ENCODE peak calls at places on chromosomes 11 and 22, in six cellular contexts. One of them, this sample, is unnamed.

GRCh38 chr22:21699643-21700042 is 33.8 kb downstream of the PPIL2 start:
- DNase-seq in progenitor cell of endocrine pancreas: no peak
- DNase-seq in thoracic aorta: no peak
- DNase-seq in stomach: no peak
- DNase-seq in right atrium auricular region: no peak
- DNase-seq in fibroblast of mammary gland: no peak
- DNase-seq in this sample: no peak

GRCh38 chr11:129384415-129384814 is 8.8 kb downstream of the BARX2 start:
- DNase-seq in right atrium auricular region: no peak
- DNase-seq in progenitor cell of endocrine pancreas: no peak
- DNase-seq in fibroblast of mammary gland: no peak
- DNase-seq in thoracic aorta: no peak
- DNase-seq in stomach: no peak
- DNase-seq in this sample: no peak

GRCh38 chr11:86456075-86456939 is 81.6 kb downstream of the CCDC81 start:
- DNase-seq in right atrium auricular region: peak; percentile 94
- DNase-seq in thoracic aorta: peak; percentile 62
- DNase-seq in stomach: peak; percentile 87
- DNase-seq in fibroblast of mammary gland: peak; percentile 80
- DNase-seq in progenitor cell of endocrine pancreas: peak; percentile 64
- DNase-seq in this sample: peak; percentile 88

GRCh38 chr22:35938226-35938625 is 90.4 kb downstream of the RBFOX2 start:
- DNase-seq in thoracic aorta: no peak
- DNase-seq in stomach: no peak
- DNase-seq in progenitor cell of endocrine pancreas: no peak
- DNase-seq in fibroblast of mammary gland: peak; percentile 65
- DNase-seq in right atrium auricular region: no peak
- DNase-seq in this sample: peak; percentile 22

GRCh38 chr22:44603774-44604173 is 98.2 kb upstream of the PRR5 start:
- DNase-seq in thoracic aorta: no peak
- DNase-seq in stomach: no peak
- DNase-seq in fibroblast of mammary gland: peak; percentile 16
- DNase-seq in progenitor cell of endocrine pancreas: no peak
- DNase-seq in right atrium auricular region: no peak
- DNase-seq in this sample: peak; percentile 9

GRCh38 chr11:86811637-86812321 is 11.4 kb downstream of the PRSS23 start:
- DNase-seq in right atrium auricular region: no peak
- DNase-seq in thoracic aorta: no peak
- DNase-seq in stomach: peak; percentile 55
- DNase-seq in progenitor cell of endocrine pancreas: no peak
- DNase-seq in fibroblast of mammary gland: peak; percentile 79
- DNase-seq in this sample: peak; percentile 60

GRCh38 chr11:31499576-31500178 is 9.7 kb downstream of the IMMP1L start:
- DNase-seq in fibroblast of mammary gland: peak; percentile 30
- DNase-seq in stomach: no peak
- DNase-seq in thoracic aorta: no peak
- DNase-seq in progenitor cell of endocrine pancreas: no peak
- DNase-seq in right atrium auricular region: no peak
- DNase-seq in this sample: peak; percentile 53

GRCh38 chr11:17691550-17691949 is 27.8 kb upstream of the MYOD1 start:
- DNase-seq in fibroblast of mammary gland: no peak
- DNase-seq in progenitor cell of endocrine pancreas: no peak
- DNase-seq in thoracic aorta: no peak
- DNase-seq in stomach: no peak
- DNase-seq in right atrium auricular region: no peak
- DNase-seq in this sample: no peak

GRCh38 chr11:102831709-102832492 is 11.5 kb downstream of the MMP3 start:
- DNase-seq in progenitor cell of endocrine pancreas: no peak
- DNase-seq in stomach: no peak
- DNase-seq in thoracic aorta: no peak
- DNase-seq in fibroblast of mammary gland: peak; percentile 44
- DNase-seq in right atrium auricular region: no peak
- DNase-seq in this sample: no peak

GRCh38 chr11:74877132-74877531 is 71.8 kb downstream of the XRRA1 start:
- DNase-seq in right atrium auricular region: no peak
- DNase-seq in thoracic aorta: no peak
- DNase-seq in fibroblast of mammary gland: peak; percentile 35
- DNase-seq in stomach: no peak
- DNase-seq in progenitor cell of endocrine pancreas: no peak
- DNase-seq in this sample: peak; percentile 10

GRCh38 chr11:17287058-17287457 is 10.5 kb downstream of the NUCB2 start:
- DNase-seq in fibroblast of mammary gland: no peak
- DNase-seq in progenitor cell of endocrine pancreas: no peak
- DNase-seq in thoracic aorta: no peak
- DNase-seq in stomach: no peak
- DNase-seq in right atrium auricular region: no peak
- DNase-seq in this sample: no peak

GRCh38 chr22:36926309-36926708 is 12.9 kb downstream of the CSF2RB start:
- DNase-seq in fibroblast of mammary gland: no peak
- DNase-seq in right atrium auricular region: peak; percentile 36
- DNase-seq in progenitor cell of endocrine pancreas: no peak
- DNase-seq in thoracic aorta: no peak
- DNase-seq in stomach: no peak
- DNase-seq in this sample: no peak

GRCh38 chr11:83583953-83584352 is 297.8 kb upstream of the CCDC90B start:
- DNase-seq in progenitor cell of endocrine pancreas: no peak
- DNase-seq in right atrium auricular region: no peak
- DNase-seq in thoracic aorta: no peak
- DNase-seq in stomach: no peak
- DNase-seq in fibroblast of mammary gland: peak; percentile 93
- DNase-seq in this sample: peak; percentile 76

GRCh38 chr22:50734986-50735738 is 2.8 kb upstream of the ACR start:
- DNase-seq in progenitor cell of endocrine pancreas: no peak
- DNase-seq in thoracic aorta: no peak
- DNase-seq in fibroblast of mammary gland: no peak
- DNase-seq in stomach: peak; percentile 14
- DNase-seq in right atrium auricular region: no peak
- DNase-seq in this sample: no peak

GRCh38 chr11:78231962-78232459 is 43.3 kb downstream of the USP35 start:
- DNase-seq in progenitor cell of endocrine pancreas: no peak
- DNase-seq in thoracic aorta: no peak
- DNase-seq in fibroblast of mammary gland: peak; percentile 70
- DNase-seq in stomach: no peak
- DNase-seq in right atrium auricular region: peak; percentile 61
- DNase-seq in this sample: peak; percentile 17

GRCh38 chr11:70191495-70192140 is 11.5 kb upstream of the FADD start:
- DNase-seq in fibroblast of mammary gland: peak; percentile 40
- DNase-seq in progenitor cell of endocrine pancreas: peak; percentile 88
- DNase-seq in right atrium auricular region: peak; percentile 79
- DNase-seq in thoracic aorta: no peak
- DNase-seq in stomach: peak; percentile 87
- DNase-seq in this sample: peak; percentile 67

GRCh38 chr11:2844996-2845395 is 40.6 kb downstream of the CDKN1C start:
- DNase-seq in right atrium auricular region: no peak
- DNase-seq in thoracic aorta: no peak
- DNase-seq in fibroblast of mammary gland: no peak
- DNase-seq in progenitor cell of endocrine pancreas: no peak
- DNase-seq in stomach: no peak
- DNase-seq in this sample: no peak

GRCh38 chr11:17798716-17799115 is 64.1 kb downstream of the KCNC1 start:
- DNase-seq in thoracic aorta: no peak
- DNase-seq in right atrium auricular region: no peak
- DNase-seq in progenitor cell of endocrine pancreas: no peak
- DNase-seq in stomach: no peak
- DNase-seq in fibroblast of mammary gland: no peak
- DNase-seq in this sample: no peak

GRCh38 chr11:73139476-73140198 is 2.5 kb downstream of the FCHSD2 start:
- DNase-seq in stomach: no peak
- DNase-seq in fibroblast of mammary gland: peak; percentile 35
- DNase-seq in progenitor cell of endocrine pancreas: no peak
- DNase-seq in thoracic aorta: no peak
- DNase-seq in right atrium auricular region: no peak
- DNase-seq in this sample: peak; percentile 69

GRCh38 chr22:42548597-42549328 is 5.0 kb upstream of the SERHL2 start:
- DNase-seq in fibroblast of mammary gland: no peak
- DNase-seq in right atrium auricular region: no peak
- DNase-seq in stomach: no peak
- DNase-seq in progenitor cell of endocrine pancreas: no peak
- DNase-seq in thoracic aorta: no peak
- DNase-seq in this sample: no peak

GRCh38 chr11:3160252-3161031 is 4.7 kb downstream of the OSBPL5 start:
- DNase-seq in fibroblast of mammary gland: peak; percentile 92
- DNase-seq in stomach: peak; percentile 83
- DNase-seq in right atrium auricular region: peak; percentile 95
- DNase-seq in thoracic aorta: peak; percentile 76
- DNase-seq in progenitor cell of endocrine pancreas: peak; percentile 71
- DNase-seq in this sample: peak; percentile 91

GRCh38 chr11:86984701-86985100 is 29.5 kb upstream of the FZD4 start:
- DNase-seq in progenitor cell of endocrine pancreas: no peak
- DNase-seq in right atrium auricular region: no peak
- DNase-seq in stomach: no peak
- DNase-seq in thoracic aorta: no peak
- DNase-seq in fibroblast of mammary gland: no peak
- DNase-seq in this sample: no peak

GRCh38 chr22:50473088-50473487 is 1.7 kb downstream of the SBF1 start:
- DNase-seq in thoracic aorta: no peak
- DNase-seq in fibroblast of mammary gland: no peak
- DNase-seq in progenitor cell of endocrine pancreas: no peak
- DNase-seq in right atrium auricular region: no peak
- DNase-seq in stomach: no peak
- DNase-seq in this sample: no peak

GRCh38 chr11:66970808-66971442 is 4.2 kb upstream of the C11orf86 start:
- DNase-seq in progenitor cell of endocrine pancreas: no peak
- DNase-seq in right atrium auricular region: peak; percentile 88
- DNase-seq in stomach: no peak
- DNase-seq in fibroblast of mammary gland: peak; percentile 100
- DNase-seq in thoracic aorta: peak; percentile 76
- DNase-seq in this sample: peak; percentile 100

GRCh38 chr11:45655347-45655756 is 10.1 kb downstream of the CHST1 start:
- DNase-seq in progenitor cell of endocrine pancreas: peak; percentile 76
- DNase-seq in right atrium auricular region: peak; percentile 77
- DNase-seq in stomach: peak; percentile 72
- DNase-seq in fibroblast of mammary gland: peak; percentile 71
- DNase-seq in thoracic aorta: no peak
- DNase-seq in this sample: peak; percentile 80

GRCh38 chr22:37032535-37033460 is 13.3 kb downstream of the MPST start:
- DNase-seq in fibroblast of mammary gland: peak; percentile 50
- DNase-seq in right atrium auricular region: peak; percentile 68
- DNase-seq in stomach: peak; percentile 85
- DNase-seq in thoracic aorta: no peak
- DNase-seq in progenitor cell of endocrine pancreas: peak; percentile 63
- DNase-seq in this sample: peak; percentile 71

GRCh38 chr11:36447947-36448346 is 62.1 kb downstream of the TRAF6 start:
- DNase-seq in thoracic aorta: no peak
- DNase-seq in fibroblast of mammary gland: no peak
- DNase-seq in right atrium auricular region: no peak
- DNase-seq in stomach: no peak
- DNase-seq in progenitor cell of endocrine pancreas: no peak
- DNase-seq in this sample: no peak

GRCh38 chr11:120807414-120808150 is 216.3 kb upstream of the TBCEL start:
- DNase-seq in progenitor cell of endocrine pancreas: no peak
- DNase-seq in right atrium auricular region: no peak
- DNase-seq in stomach: no peak
- DNase-seq in thoracic aorta: no peak
- DNase-seq in fibroblast of mammary gland: peak; percentile 75
- DNase-seq in this sample: peak; percentile 58

GRCh38 chr22:46002757-46003270 is 25.9 kb upstream of the WNT7B start:
- DNase-seq in progenitor cell of endocrine pancreas: no peak
- DNase-seq in right atrium auricular region: no peak
- DNase-seq in fibroblast of mammary gland: peak; percentile 62
- DNase-seq in stomach: no peak
- DNase-seq in thoracic aorta: no peak
- DNase-seq in this sample: peak; percentile 61

GRCh38 chr22:45999379-45999971 is 22.5 kb upstream of the WNT7B start:
- DNase-seq in progenitor cell of endocrine pancreas: no peak
- DNase-seq in right atrium auricular region: no peak
- DNase-seq in thoracic aorta: no peak
- DNase-seq in fibroblast of mammary gland: no peak
- DNase-seq in stomach: no peak
- DNase-seq in this sample: no peak

GRCh38 chr22:46001426-46002106 is 24.6 kb upstream of the WNT7B start:
- DNase-seq in right atrium auricular region: no peak
- DNase-seq in stomach: no peak
- DNase-seq in progenitor cell of endocrine pancreas: no peak
- DNase-seq in fibroblast of mammary gland: no peak
- DNase-seq in thoracic aorta: no peak
- DNase-seq in this sample: no peak

GRCh38 chr22:46000081-46001027 is 23.4 kb upstream of the WNT7B start:
- DNase-seq in stomach: no peak
- DNase-seq in right atrium auricular region: no peak
- DNase-seq in fibroblast of mammary gland: no peak
- DNase-seq in progenitor cell of endocrine pancreas: no peak
- DNase-seq in thoracic aorta: no peak
- DNase-seq in this sample: no peak

DNA sequence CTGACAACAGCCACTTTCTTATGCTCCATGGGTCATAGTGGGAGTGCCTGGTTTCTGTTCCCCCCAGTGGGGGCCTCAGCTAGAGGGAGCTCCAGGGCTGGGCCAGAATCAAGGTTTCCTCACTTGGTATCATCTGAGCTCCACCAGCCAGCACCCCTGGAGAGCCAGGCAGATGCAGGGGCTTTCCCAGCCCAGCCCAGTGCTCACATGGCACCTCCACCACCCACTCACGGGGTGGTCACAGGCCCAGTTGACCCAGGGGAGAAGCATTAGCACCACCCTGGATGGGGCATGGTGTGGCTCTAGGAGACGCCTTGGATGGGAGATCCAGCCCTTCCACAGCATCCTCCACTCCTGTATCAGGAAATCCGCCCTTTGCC is 24.1 kb upstream of the WNT7B start:
- DNase-seq in fibroblast of mammary gland: no peak
- DNase-seq in stomach: no peak
- DNase-seq in progenitor cell of endocrine pancreas: no peak
- DNase-seq in thoracic aorta: no peak
- DNase-seq in right atrium auricular region: no peak
- DNase-seq in this sample: no peak
- TF ChIP-seq CTCF in fibroblast of mammary gland: peak; percentile 9
- TF ChIP-seq CTCF in stomach: no peak
- TF ChIP-seq CTCF in progenitor cell of endocrine pancreas: no peak
- TF ChIP-seq CTCF in thoracic aorta: no peak
- TF ChIP-seq CTCF in right atrium auricular region: peak; percentile 24
- TF ChIP-seq CTCF in this sample: no peak

GRCh38 chr22:33013051-33013450 is 45.1 kb downstream of the SYN3 start:
- DNase-seq in fibroblast of mammary gland: no peak
- DNase-seq in progenitor cell of endocrine pancreas: no peak
- DNase-seq in thoracic aorta: no peak
- DNase-seq in stomach: no peak
- DNase-seq in right atrium auricular region: no peak
- DNase-seq in this sample: no peak
- TF ChIP-seq CTCF in fibroblast of mammary gland: no peak
- TF ChIP-seq CTCF in progenitor cell of endocrine pancreas: peak; percentile 15
- TF ChIP-seq CTCF in thoracic aorta: no peak
- TF ChIP-seq CTCF in stomach: no peak
- TF ChIP-seq CTCF in right atrium auricular region: no peak
- TF ChIP-seq CTCF in this sample: no peak

GRCh38 chr11:104905271-104905670 is 7.0 kb upstream of the CASP12 start:
- DNase-seq in thoracic aorta: no peak
- DNase-seq in progenitor cell of endocrine pancreas: no peak
- DNase-seq in fibroblast of mammary gland: no peak
- DNase-seq in right atrium auricular region: no peak
- DNase-seq in stomach: no peak
- DNase-seq in this sample: no peak
- TF ChIP-seq CTCF in thoracic aorta: no peak
- TF ChIP-seq CTCF in progenitor cell of endocrine pancreas: no peak
- TF ChIP-seq CTCF in fibroblast of mammary gland: peak; percentile 11
- TF ChIP-seq CTCF in right atrium auricular region: no peak
- TF ChIP-seq CTCF in stomach: no peak
- TF ChIP-seq CTCF in this sample: no peak

GRCh38 chr11:132177106-132177505 is 806.7 kb downstream of the NTM start:
- DNase-seq in right atrium auricular region: no peak
- DNase-seq in fibroblast of mammary gland: peak; percentile 43
- DNase-seq in stomach: no peak
- DNase-seq in progenitor cell of endocrine pancreas: peak; percentile 23
- DNase-seq in thoracic aorta: no peak
- DNase-seq in this sample: peak; percentile 66
- TF ChIP-seq CTCF in right atrium auricular region: no peak
- TF ChIP-seq CTCF in fibroblast of mammary gland: no peak
- TF ChIP-seq CTCF in stomach: no peak
- TF ChIP-seq CTCF in progenitor cell of endocrine pancreas: no peak
- TF ChIP-seq CTCF in thoracic aorta: no peak
- TF ChIP-seq CTCF in this sample: no peak

This sample was measured in cardiac fibroblast.